ENCODE peak calls at places on chromosomes 1 and 21, in eight cellular contexts. F, W, C, H, K, T, L and G are unnamed samples. For H3K27me3, the result is how much of the 10 kb centered on the place peaks cover.

GRCh38 chr1:118984086-118984989 is 3.8 kb downstream of the TBX15 start:
- DNase-seq in F (no peak), W (no peak), C (no peak), H (no peak), K (no peak), T (no peak), L (peak), G (no peak)

GRCh38 chr1:8541961-8542521 is 224.1 kb downstream of the SLC45A1 start:
- DNase-seq in F (no peak), W (no peak), C (no peak), H (peak), K (no peak), T (no peak), L (no peak), G (no peak)

GRCh38 chr1:25182629-25183028 is 49.7 kb downstream of the SYF2 start:
- DNase-seq in F (no peak), W (no peak), C (no peak), H (no peak), K (peak), T (no peak), L (no peak), G (no peak)

GRCh38 chr1:221373795-221374194 is 368.1 kb downstream of the DUSP10 start:
- DNase-seq in F (no peak), W (no peak), C (no peak), H (no peak), K (no peak), T (no peak), L (no peak), G (no peak)

GRCh38 chr1:240109920-240110685 is 18.4 kb downstream of the FMN2 start:
- DNase-seq in F (no peak), W (no peak), C (peak), H (no peak), K (peak), T (no peak), L (no peak), G (no peak)

GRCh38 chr1:41483960-41484844 is at the start of gene EDN2:
- DNase-seq in F (peak), W (peak), C (peak), H (no peak), K (peak), T (no peak), L (no peak), G (peak)

GRCh38 chr1:194184402-194184801 is 998.0 kb upstream of the B3GALT2 start:
- DNase-seq in F (no peak), W (no peak), C (no peak), H (no peak), K (no peak), T (no peak), L (no peak), G (no peak)

GRCh38 chr1:204080163-204080903 is 7.4 kb downstream of the SOX13 start:
- DNase-seq in F (peak), W (peak), C (peak), H (peak), K (peak), T (peak), L (peak), G (peak)

GRCh38 chr1:165040641-165041040 is 315.9 kb downstream of the LMX1A start:
- DNase-seq in F (no peak), W (no peak), C (no peak), H (no peak), K (no peak), T (no peak), L (no peak), G (no peak)

GRCh38 chr1:233304489-233305102 is 9.1 kb upstream of the PCNX2 start:
- DNase-seq in F (no peak), W (no peak), C (no peak), H (peak), K (peak), T (no peak), L (no peak), G (peak)

GRCh38 chr21:26224351-26224750 is 53.8 kb upstream of the APP start:
- DNase-seq in F (no peak), W (no peak), C (no peak), H (no peak), K (no peak), T (no peak), L (no peak), G (peak)

GRCh38 chr1:22628698-22629444 is 7.6 kb upstream of the C1QA start:
- DNase-seq in F (no peak), W (peak), C (no peak), H (no peak), K (peak), T (no peak), L (no peak), G (no peak)

GRCh38 chr1:81804320-81804719 is 3.6 kb downstream of the ADGRL2 start:
- DNase-seq in F (no peak), W (no peak), C (no peak), H (no peak), K (no peak), T (no peak), L (no peak), G (no peak)
- H3K4me3 ChIP-seq in F (peak), W (peak), C (no peak), H (no peak), K (no peak), T (peak), L (peak), G (no peak)

GRCh38 chr1:1432566-1432950 is 2.9 kb upstream of the VWA1 start:
- DNase-seq in F (peak), W (no peak), C (no peak), H (no peak), K (no peak), T (no peak), L (no peak), G (no peak)

GRCh38 chr1:1434131-1434811 is 1.2 kb upstream of the VWA1 start:
- DNase-seq in F (peak), W (peak), C (peak), H (peak), K (no peak), T (no peak), L (peak), G (no peak)

GRCh38 chr1:1432951-1433803 is 2.3 kb upstream of the VWA1 start:
- DNase-seq in F (peak), W (peak), C (peak), H (peak), K (peak), T (no peak), L (peak), G (peak)

GRCh38 chr1:1434812-1435093 is 737 bp upstream of the VWA1 start:
- DNase-seq in F (no peak), W (no peak), C (no peak), H (no peak), K (no peak), T (no peak), L (peak), G (no peak)

DNA sequence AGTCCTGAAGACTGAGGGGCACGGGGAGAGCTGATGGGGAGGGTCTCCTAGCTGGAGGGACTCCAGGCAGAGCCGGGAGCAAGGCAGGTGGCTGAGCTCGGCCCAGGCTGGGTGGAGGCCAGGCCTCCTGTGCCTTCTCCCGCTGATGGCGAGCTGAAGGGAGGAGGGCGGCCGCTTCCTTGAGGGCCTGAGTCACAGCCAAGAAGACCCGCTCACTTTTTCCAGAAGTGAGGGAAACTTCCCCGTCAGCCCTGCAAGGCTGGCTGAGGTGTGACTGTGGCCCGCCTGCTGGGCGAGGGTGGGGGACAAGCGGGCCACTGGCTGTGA is 1.7 kb upstream of the VWA1 start:
- DNase-seq in F (peak), W (no peak), C (no peak), H (no peak), K (peak), T (no peak), L (peak), G (peak)
- H3K27me3 ChIP-seq in F (under half), W (under half), C (under half), H (under half), K (under half), T (under half), L (under half), G (under half)

GRCh38 chr1:192506741-192507155 is 68.8 kb upstream of the RGS1 start:
- DNase-seq in F (no peak), W (no peak), C (no peak), H (peak), K (peak), T (no peak), L (no peak), G (no peak)
- TF ChIP-seq CTCF in F (no peak), W (no peak), C (no peak), H (peak), K (peak), T (no peak), L (no peak), G (no peak)

GRCh38 chr1:171313319-171313834 is 606 bp upstream of the FMO4 start:
- DNase-seq in F (no peak), W (no peak), C (no peak), H (no peak), K (no peak), T (no peak), L (no peak), G (no peak)
- H3K4me3 ChIP-seq in F (no peak), W (no peak), C (no peak), H (no peak), K (no peak), T (peak), L (no peak), G (no peak)

DNA sequence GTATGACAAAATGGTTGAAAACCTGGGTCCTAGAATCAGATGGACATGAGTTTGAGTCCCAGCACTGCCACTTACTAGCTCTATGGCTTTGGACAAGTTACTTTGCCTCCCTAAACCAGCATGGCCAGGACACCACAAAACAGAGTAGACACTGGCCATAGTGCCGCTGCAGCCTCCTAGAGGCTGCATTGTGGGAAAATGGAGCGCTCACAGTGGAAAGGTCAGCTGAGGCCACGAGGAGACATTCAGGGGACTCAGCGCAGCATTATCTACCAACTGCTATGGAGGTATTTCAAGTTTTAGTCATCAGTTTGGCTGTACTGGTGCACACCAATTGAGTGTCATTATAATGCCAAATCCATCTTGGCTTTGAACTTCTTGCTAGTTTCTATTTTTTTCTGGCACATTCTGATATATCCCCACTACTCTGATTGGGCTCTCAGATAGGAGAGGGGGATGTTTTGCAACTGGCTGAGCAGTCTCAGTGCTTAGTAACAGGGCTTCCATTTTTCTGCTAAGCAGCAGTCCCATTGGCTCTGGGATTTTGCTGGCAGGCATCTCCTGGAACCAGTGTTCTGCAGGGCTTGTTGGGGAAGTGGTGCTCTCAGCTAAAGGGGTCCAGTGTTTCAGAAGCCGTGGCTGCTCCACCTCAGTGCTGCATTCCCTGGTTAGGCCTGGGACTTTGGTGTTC is 16.2 kb downstream of the NT5C1A start:
- DNase-seq in F (no peak), W (no peak), C (no peak), H (no peak), K (no peak), T (no peak), L (no peak), G (no peak)
- H3K27me3 ChIP-seq in F (under half), W (under half), C (under half), H (under half), K (under half), T (under half), L (under half), G (under half)

DNA sequence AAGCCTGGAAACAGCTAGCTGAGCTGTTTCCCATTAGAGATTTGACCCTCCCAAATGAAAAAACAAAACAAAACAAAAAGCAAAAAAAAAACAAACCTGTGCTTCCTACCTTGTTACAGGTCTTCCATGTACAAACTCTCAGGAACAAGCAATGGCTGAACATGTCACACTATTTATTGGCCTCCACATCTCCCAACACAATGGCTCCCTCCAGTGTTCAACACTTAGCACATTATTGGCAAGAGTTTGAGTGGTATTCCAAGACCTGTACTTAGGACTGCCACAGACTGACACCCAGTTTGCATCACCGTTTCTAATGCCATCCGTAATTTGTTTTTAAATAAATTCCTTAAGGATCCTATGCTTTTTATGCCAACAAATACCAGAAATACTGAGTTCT is 195.0 kb upstream of the OLFM3 start:
- DNase-seq in F (no peak), W (no peak), C (no peak), H (no peak), K (peak), T (no peak), L (no peak), G (peak)
- TF ChIP-seq CTCF in F (no peak), W (peak), C (peak), H (no peak), K (peak), T (no peak), L (no peak), G (peak)